ENCODE peak calls at places on chromosomes 16 and 17, in ten cellular contexts. N, I, R, M, J, X, P, C, W and A are unnamed samples.

GRCh38 chr16:48978501-48978900 is 303.1 kb downstream of the CBLN1 start:
- DNase-seq in X (no peak), N (peak), I (no peak), P (no peak), M (no peak), R (no peak), C (no peak), J (no peak), W (no peak), A (no peak)

GRCh38 chr17:40803617-40804082 is 3.9 kb upstream of the KRT28 start:
- DNase-seq in X (peak), N (peak), M (peak), J (peak), C (peak), W (peak), P (peak), R (peak), I (peak), A (no peak)

GRCh38 chr16:70298988-70299938 is at the start of gene DDX19B:
- DNase-seq in N (peak), C (peak), W (peak), M (peak), R (peak), X (peak), J (peak), I (peak), P (peak), A (no peak)

GRCh38 chr17:18967806-18968744 is 16.1 kb downstream of the SLC5A10 start:
- DNase-seq in J (no peak), P (peak), W (no peak), X (no peak), R (no peak), N (peak), C (peak), M (peak), I (no peak), A (no peak)

GRCh38 chr17:78276499-78276898 is 45.1 kb downstream of the TMEM235 start:
- DNase-seq in P (no peak), N (no peak), J (no peak), M (no peak), C (no peak), W (no peak), X (no peak), R (no peak), I (no peak), A (no peak)

GRCh38 chr16:6105115-6105514 is 1007.5 kb upstream of the EEF2KMT start:
- DNase-seq in X (no peak), M (no peak), R (no peak), W (no peak), C (no peak), P (no peak), N (no peak), I (no peak), J (no peak), A (no peak)

GRCh38 chr17:8828517-8828875 is 29.3 kb upstream of the MFSD6L start:
- DNase-seq in W (no peak), N (no peak), X (no peak), M (no peak), R (no peak), I (no peak), C (no peak), P (no peak), J (no peak), A (no peak)

GRCh38 chr17:32341857-32342602 is at the start of gene C17orf75:
- DNase-seq in P (peak), N (peak), W (peak), R (peak), J (peak), M (peak), X (peak), C (peak), I (no peak), A (no peak)

GRCh38 chr17:33436321-33436720 is 143.2 kb upstream of the ASIC2 start:
- DNase-seq in I (no peak), P (no peak), C (no peak), J (no peak), M (no peak), W (no peak), N (peak), X (no peak), R (peak), A (no peak)

GRCh38 chr16:76749780-76750375 is 441.1 kb upstream of the MON1B start:
- DNase-seq in C (no peak), I (no peak), N (no peak), J (no peak), M (no peak), W (no peak), P (no peak), X (no peak), R (no peak), A (peak)

GRCh38 chr17:59829217-59830006 is 63.3 kb downstream of the TUBD1 start:
- DNase-seq in J (no peak), R (peak), M (peak), X (no peak), W (no peak), C (no peak), P (no peak), I (no peak), N (peak), A (peak)

GRCh38 chr17:13560935-13561334 is 40.8 kb downstream of the HS3ST3A1 start:
- DNase-seq in W (no peak), X (no peak), J (no peak), P (no peak), R (no peak), M (no peak), I (no peak), N (no peak), C (no peak), A (no peak)

GRCh38 chr17:4249452-4250029 is 14.2 kb downstream of the ANKFY1 start:
- DNase-seq in M (peak), X (no peak), P (no peak), J (no peak), R (peak), N (peak), W (no peak), I (no peak), C (no peak), A (no peak)

GRCh38 chr16:53775821-53776431 is 72.0 kb downstream of the FTO start:
- DNase-seq in W (peak), X (peak), M (peak), N (peak), P (peak), I (peak), J (no peak), R (peak), C (peak), A (peak)

GRCh38 chr17:77462101-77462500 is 321.3 kb downstream of the SEC14L1 start:
- DNase-seq in R (no peak), N (no peak), I (no peak), W (no peak), C (no peak), J (no peak), M (no peak), P (no peak), X (no peak), A (no peak)

GRCh38 chr17:29557085-29557697 is 9.6 kb downstream of the ABHD15 start:
- DNase-seq in R (peak), I (no peak), J (no peak), C (no peak), P (no peak), M (peak), X (no peak), W (no peak), N (peak), A (no peak)

GRCh38 chr17:7586673-7587419 is 3.0 kb downstream of the SOX15 start:
- DNase-seq in I (no peak), P (peak), N (no peak), J (no peak), X (no peak), W (no peak), M (no peak), R (no peak), C (no peak), A (no peak)

GRCh38 chr17:78040561-78041400 is 82.3 kb downstream of the TNRC6C start:
- DNase-seq in R (peak), C (peak), P (peak), X (peak), J (peak), I (peak), W (peak), N (peak), M (peak), A (no peak)

GRCh38 chr17:67248291-67248690 is 3.3 kb upstream of the HELZ start:
- DNase-seq in J (no peak), R (no peak), C (no peak), P (no peak), M (no peak), X (no peak), N (peak), W (no peak), I (no peak), A (no peak)

GRCh38 chr16:11374255-11374654 is 29.0 kb downstream of the RMI2 start:
- DNase-seq in P (no peak), W (no peak), M (no peak), X (no peak), N (no peak), R (no peak), J (no peak), I (no peak), C (no peak), A (no peak)

GRCh38 chr16:5026664-5027063 is 7.1 kb downstream of the NAGPA start:
- DNase-seq in W (no peak), M (no peak), J (no peak), R (no peak), I (no peak), X (no peak), C (no peak), N (no peak), P (no peak), A (no peak)

GRCh38 chr16:73000020-73000906 is 47.7 kb downstream of the ZFHX3 start:
- DNase-seq in W (peak), J (no peak), N (peak), M (no peak), X (peak), I (no peak), R (no peak), C (peak), P (no peak), A (no peak)

GRCh38 chr17:65198653-65199382 is 61.6 kb downstream of the RGS9 start:
- DNase-seq in I (no peak), W (no peak), R (peak), J (no peak), N (peak), M (peak), X (no peak), C (peak), P (no peak), A (no peak)

GRCh38 chr16:89529097-89529496 is 20.9 kb downstream of the SPG7 start:
- DNase-seq in W (no peak), M (no peak), J (no peak), P (no peak), I (no peak), X (no peak), C (no peak), R (no peak), N (no peak), A (no peak)

GRCh38 chr17:38705803-38706624 is 941 bp downstream of the MLLT6 start:
- DNase-seq in W (no peak), R (no peak), P (peak), N (peak), I (no peak), X (peak), J (peak), C (peak), M (peak), A (no peak)

GRCh38 chr16:14003119-14003570 is 68.0 kb upstream of the MRTFB start:
- DNase-seq in N (peak), X (peak), P (no peak), J (no peak), M (peak), I (peak), C (peak), R (peak), W (no peak), A (no peak)

DNA sequence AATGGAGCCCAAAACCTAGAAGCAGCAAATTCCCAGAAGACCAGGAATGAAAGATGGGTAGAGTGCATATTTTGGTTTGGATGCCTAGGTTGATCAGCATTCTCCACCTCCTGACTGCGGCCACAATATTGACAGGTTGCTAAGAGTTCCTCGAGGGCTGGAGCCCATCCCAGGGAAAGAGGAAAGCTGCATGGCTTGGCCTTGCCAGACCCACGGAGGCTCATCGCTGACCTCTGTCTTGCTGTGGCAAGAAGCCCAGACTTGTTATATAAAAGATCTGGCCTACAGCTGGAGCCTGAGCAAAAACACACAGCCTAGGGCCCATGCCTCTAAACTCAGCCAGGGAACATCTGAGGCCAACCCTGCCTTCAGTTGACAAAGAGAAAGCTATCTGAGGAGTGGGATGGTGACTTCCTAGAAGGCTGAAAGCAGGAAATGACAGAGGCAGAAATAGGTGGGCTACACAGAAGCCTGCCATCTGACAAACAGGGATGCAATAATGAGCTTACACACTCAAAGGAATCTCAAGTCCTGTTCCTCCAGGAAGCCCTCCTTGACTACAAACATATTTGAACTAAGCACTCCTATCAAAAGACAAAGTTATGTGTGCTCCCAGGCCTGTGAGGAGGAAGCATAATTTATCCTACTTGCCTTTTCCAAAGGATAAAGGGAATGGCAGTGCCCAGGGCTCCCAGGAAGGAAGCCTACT is 22.5 kb upstream of the SLC35B1 start:
- DNase-seq in C (peak), R (peak), I (peak), M (no peak), W (peak), N (no peak), P (peak), X (peak), J (no peak), A (no peak)
- H3K27ac ChIP-seq in C (peak), R (no peak), I (peak), M (no peak), W (peak), N (no peak), P (peak), X (peak), J (peak), A (no peak)

DNA sequence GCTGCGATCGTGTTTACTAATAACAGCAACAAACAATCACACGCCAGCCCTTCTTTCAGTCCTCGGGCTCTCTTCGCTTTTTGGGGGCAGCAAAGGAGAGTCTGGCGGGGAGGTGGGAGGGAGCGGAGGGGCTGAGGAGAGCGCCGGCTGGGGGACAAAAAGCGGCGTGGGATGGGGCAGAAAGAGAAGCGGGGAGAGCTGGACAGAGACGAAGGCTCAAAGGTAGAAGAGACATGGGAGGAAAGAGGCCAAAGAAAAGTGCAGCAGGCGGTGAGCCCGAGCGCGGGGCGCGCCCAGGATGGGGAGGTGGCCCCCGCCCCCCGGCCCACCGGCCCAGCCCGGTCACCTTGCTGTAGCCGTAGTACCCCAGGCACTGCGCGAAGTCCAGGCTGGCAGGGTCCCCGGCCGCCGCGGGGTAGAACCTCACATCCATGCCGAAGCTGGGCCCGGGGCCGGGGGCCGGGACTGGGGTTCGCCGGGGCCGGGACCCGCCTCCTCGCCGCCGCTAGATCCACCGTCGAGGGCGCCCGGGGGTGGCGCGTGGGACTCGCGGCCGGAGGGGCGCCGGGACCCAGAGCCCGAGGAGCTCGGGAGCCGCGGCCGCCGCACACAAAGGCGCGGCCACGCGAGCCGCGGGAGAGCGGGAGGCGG is 527 bp downstream of the TOX3 start:
- DNase-seq in X (peak), I (no peak), C (no peak), M (no peak), W (no peak), J (no peak), N (no peak), R (no peak), P (no peak), A (no peak)
- H3K27ac ChIP-seq in X (no peak), I (no peak), C (peak), M (no peak), W (no peak), J (no peak), N (no peak), R (no peak), P (peak), A (no peak)

GRCh38 chr16:3520398-3520797 is 19.6 kb downstream of the CLUAP1 start:
- DNase-seq in P (no peak), W (no peak), J (no peak), C (no peak), I (no peak), R (peak), M (no peak), X (no peak), N (no peak), A (no peak)
- H3K27ac ChIP-seq in P (no peak), W (no peak), J (no peak), C (no peak), I (peak), R (no peak), M (no peak), X (no peak), N (no peak), A (no peak)

GRCh38 chr17:1094591-1094990 is 85.2 kb downstream of the ABR start:
- DNase-seq in N (no peak), R (no peak), P (no peak), I (no peak), M (no peak), J (no peak), C (no peak), W (no peak), X (no peak), A (no peak)

GRCh38 chr17:1095093-1095852 is 84.5 kb downstream of the ABR start:
- DNase-seq in J (no peak), P (peak), X (peak), I (no peak), R (no peak), M (no peak), N (no peak), C (peak), W (no peak), A (no peak)

GRCh38 chr17:1091885-1092284 is 87.9 kb downstream of the ABR start:
- DNase-seq in P (peak), N (peak), M (no peak), W (no peak), I (no peak), J (no peak), C (peak), X (no peak), R (no peak), A (peak)

GRCh38 chr17:1099242-1099641 is 80.5 kb downstream of the ABR start:
- DNase-seq in C (no peak), M (no peak), N (no peak), P (no peak), R (no peak), J (no peak), X (no peak), I (no peak), W (no peak), A (no peak)

GRCh38 chr17:1095853-1096675 is 83.7 kb downstream of the ABR start:
- DNase-seq in C (no peak), X (no peak), W (no peak), P (peak), N (no peak), R (no peak), J (no peak), M (no peak), I (no peak), A (no peak)
- H3K27ac ChIP-seq in C (peak), X (peak), W (no peak), P (peak), N (no peak), R (no peak), J (no peak), M (peak), I (no peak), A (no peak)

DNA sequence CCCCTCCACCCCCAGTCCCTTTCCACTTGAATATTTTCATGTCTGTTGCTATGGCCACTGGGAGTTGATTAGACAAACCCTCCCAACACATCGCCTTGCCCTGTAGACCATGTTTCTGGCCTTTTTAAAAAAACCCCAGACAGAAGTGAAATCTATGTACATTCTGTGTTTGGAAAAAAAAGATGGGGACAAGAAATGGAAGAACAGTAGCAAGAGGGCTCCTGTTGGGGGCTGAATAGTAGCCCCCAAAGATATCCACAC is 287.2 kb downstream of the SOX9 start:
- DNase-seq in P (no peak), R (no peak), M (no peak), N (no peak), W (no peak), J (no peak), I (no peak), X (no peak), C (no peak), A (no peak)
- H3K27ac ChIP-seq in P (peak), R (peak), M (peak), N (peak), W (no peak), J (no peak), I (no peak), X (no peak), C (peak), A (peak)

DNA sequence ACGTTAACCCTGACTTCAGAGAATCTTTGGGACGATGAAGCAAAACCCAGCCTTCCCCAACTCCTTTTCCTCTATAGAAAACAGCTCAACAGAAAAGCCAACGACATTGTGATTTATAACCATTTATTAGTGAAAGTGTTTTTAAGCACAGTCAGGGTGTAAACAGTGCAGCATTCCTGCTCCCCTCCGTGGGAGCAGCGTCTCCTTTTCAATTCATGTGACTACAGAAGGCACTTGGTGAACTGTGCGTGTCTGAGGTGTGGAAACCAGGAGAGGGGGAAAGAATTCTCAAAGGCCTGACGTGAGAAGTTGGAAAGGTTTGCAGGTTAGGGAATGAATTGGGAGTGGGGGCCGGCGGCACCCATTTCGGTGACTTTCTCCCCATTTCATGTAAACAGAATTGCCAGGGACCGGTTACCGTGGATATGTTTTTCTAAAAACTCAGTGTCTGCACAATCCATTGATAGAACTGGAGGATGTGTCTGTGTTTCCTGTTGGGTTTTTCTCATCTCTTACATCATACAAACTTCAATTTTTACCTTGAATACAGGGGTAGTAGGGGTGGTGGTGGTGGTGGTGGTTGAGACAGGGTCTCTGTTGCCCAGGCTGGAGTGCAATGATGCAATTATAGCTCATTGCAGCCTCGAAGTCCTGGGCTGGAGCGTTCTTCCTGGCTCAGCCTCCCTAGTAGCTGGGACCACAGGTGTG is 53.1 kb downstream of the NDE1 start:
- DNase-seq in I (no peak), R (no peak), N (no peak), C (no peak), P (no peak), X (no peak), M (no peak), J (no peak), W (no peak), A (no peak)
- H3K27ac ChIP-seq in I (peak), R (no peak), N (no peak), C (no peak), P (no peak), X (no peak), M (peak), J (no peak), W (no peak), A (no peak)